ENCODE peak calls at places on chromosomes 3 and 15, in seven cellular contexts. L, S, F, U, M, D and G are unnamed samples. For H3K4me1, the result is how much of the 10 kb centered on the place peaks cover.

GRCh38 chr3:169659858-169660614 is 3.5 kb downstream of the MECOM start:
- DNase-seq in L (peak), M (peak), D (no peak), U (no peak), F (peak), S (no peak), G (no peak)

GRCh38 chr15:92645051-92645631 is 10.4 kb downstream of the FAM174B start:
- DNase-seq in U (no peak), F (no peak), L (no peak), S (no peak), M (no peak), D (no peak), G (no peak)

GRCh38 chr3:52431459-52432223 is 13.3 kb downstream of the SEMA3G start:
- DNase-seq in L (no peak), U (peak), S (no peak), D (no peak), M (no peak), F (no peak), G (no peak)

GRCh38 chr15:33215941-33216872 is 21.7 kb upstream of the FMN1 start:
- DNase-seq in D (no peak), S (peak), U (no peak), L (no peak), M (no peak), F (no peak), G (no peak)

GRCh38 chr3:172084871-172085556 is 45.6 kb downstream of the FNDC3B start:
- DNase-seq in L (no peak), D (no peak), F (no peak), U (no peak), M (no peak), S (no peak), G (no peak)

GRCh38 chr3:134155456-134155855 is 95.2 kb downstream of the RYK start:
- DNase-seq in U (no peak), S (no peak), M (no peak), D (no peak), L (no peak), F (no peak), G (no peak)

GRCh38 chr15:81308260-81308659 is 15.7 kb downstream of the STARD5 start:
- DNase-seq in F (no peak), S (no peak), D (no peak), U (no peak), L (no peak), M (no peak), G (no peak)

GRCh38 chr3:51681453-51681852 is 10.4 kb downstream of the TEX264 start:
- DNase-seq in F (peak), M (no peak), L (peak), S (peak), D (peak), U (no peak), G (no peak)

GRCh38 chr3:179082416-179082815 is 10.8 kb upstream of the ZMAT3 start:
- DNase-seq in S (no peak), M (no peak), D (no peak), U (no peak), L (no peak), F (no peak), G (no peak)

GRCh38 chr3:13519392-13519791 is 29.5 kb upstream of the FBLN2 start:
- DNase-seq in F (no peak), D (no peak), L (no peak), U (no peak), M (no peak), S (no peak), G (no peak)

GRCh38 chr3:157087398-157088132 is 72.4 kb downstream of the CCNL1 start:
- DNase-seq in U (no peak), F (no peak), S (no peak), L (no peak), M (no peak), D (no peak), G (no peak)

GRCh38 chr3:99509224-99509623 is 129.2 kb upstream of the COL8A1 start:
- DNase-seq in F (no peak), D (no peak), L (no peak), M (no peak), U (no peak), S (no peak), G (no peak)

GRCh38 chr15:43150171-43150929 is 17.0 kb downstream of the TMEM62 start:
- DNase-seq in L (no peak), D (no peak), S (no peak), M (no peak), F (no peak), U (no peak), G (no peak)

GRCh38 chr15:34610388-34610787 is 26.9 kb upstream of the GOLGA8B start:
- DNase-seq in U (no peak), F (no peak), L (no peak), D (no peak), M (no peak), S (peak), G (no peak)

GRCh38 chr15:39628821-39629220 is 47.9 kb downstream of the THBS1 start:
- DNase-seq in U (no peak), F (no peak), L (no peak), D (no peak), S (no peak), M (no peak), G (no peak)

DNA sequence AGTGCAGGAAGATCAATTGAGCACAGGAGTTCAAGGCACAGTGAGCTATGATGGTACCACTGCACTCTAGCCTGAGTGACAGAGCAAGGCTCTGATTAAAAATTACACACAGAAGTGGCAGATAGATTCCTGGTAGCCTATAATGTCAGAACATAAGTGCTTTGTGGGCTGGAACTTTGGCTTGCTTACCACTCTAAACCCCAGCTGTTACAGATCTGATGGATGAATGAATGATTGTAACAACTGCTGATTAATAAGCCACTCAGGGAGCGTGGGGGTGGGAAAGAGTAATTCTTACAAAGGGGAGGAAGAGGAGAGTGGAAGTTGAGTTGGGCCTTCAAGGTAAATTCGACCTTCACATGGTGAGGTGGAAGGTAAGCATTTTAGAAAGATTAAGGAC is 40.9 kb upstream of the PTPN23 start:
- DNase-seq in M (no peak), L (no peak), U (no peak), S (no peak), D (no peak), F (no peak), G (no peak)
- H3K4me1 ChIP-seq in M (under half), L (under half), U (under half), S (under half), D (under half), F (under half), G (under half)

GRCh38 chr3:101852983-101853382 is 3.7 kb downstream of the NFKBIZ start:
- DNase-seq in S (no peak), D (no peak), M (no peak), U (no peak), F (no peak), L (no peak), G (no peak)
- H3K27ac ChIP-seq in S (no peak), D (no peak), M (no peak), U (no peak), F (no peak), L (no peak), G (peak)

GRCh38 chr3:16923112-16923511 is 38.4 kb downstream of the PLCL2 start:
- DNase-seq in D (no peak), L (no peak), F (no peak), M (no peak), S (no peak), U (no peak), G (no peak)
- TF ChIP-seq CTCF in D (no peak), L (no peak), F (no peak), M (no peak), S (no peak), U (no peak), G (no peak)

GRCh38 chr15:88623632-88624031 is 2.5 kb downstream of the AEN start:
- DNase-seq in F (no peak), M (no peak), U (no peak), D (no peak), L (no peak), S (no peak), G (no peak)

GRCh38 chr15:88624156-88624970 is 3.2 kb downstream of the AEN start:
- DNase-seq in S (peak), M (no peak), L (no peak), D (no peak), U (peak), F (no peak), G (no peak)

GRCh38 chr15:88622605-88622975 is 1.4 kb downstream of the AEN start:
- DNase-seq in F (no peak), D (no peak), L (no peak), M (no peak), S (no peak), U (no peak), G (peak)

GRCh38 chr15:88621789-88622604 is 857 bp downstream of the AEN start:
- DNase-seq in F (no peak), L (no peak), D (no peak), S (peak), M (no peak), U (no peak), G (peak)

DNA sequence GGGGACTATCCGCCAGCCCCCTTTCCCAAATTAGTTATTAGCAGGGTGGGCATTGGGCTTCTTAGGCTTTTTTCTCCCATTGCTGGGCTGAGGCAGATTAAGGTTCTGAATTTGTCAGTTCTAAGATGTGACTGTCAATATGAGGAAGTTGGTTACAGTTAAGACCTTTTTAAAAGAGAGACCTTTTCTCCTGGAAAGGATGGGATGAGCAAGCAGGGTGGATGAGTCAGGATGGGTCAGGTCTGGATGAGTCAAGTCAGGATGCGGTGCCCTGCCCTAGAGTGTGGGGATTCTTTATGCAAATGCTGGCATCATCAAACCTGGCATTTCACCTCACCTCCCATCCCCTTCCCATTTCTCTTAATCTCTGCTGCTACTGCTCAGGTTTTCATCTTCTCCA is 1.9 kb downstream of the AEN start:
- DNase-seq in M (no peak), U (no peak), D (no peak), S (no peak), L (no peak), F (no peak), G (no peak)
- H3K4me1 ChIP-seq in M (under half), U (under half), D (under half), S (half or more), L (under half), F (half or more), G (under half)

DNA sequence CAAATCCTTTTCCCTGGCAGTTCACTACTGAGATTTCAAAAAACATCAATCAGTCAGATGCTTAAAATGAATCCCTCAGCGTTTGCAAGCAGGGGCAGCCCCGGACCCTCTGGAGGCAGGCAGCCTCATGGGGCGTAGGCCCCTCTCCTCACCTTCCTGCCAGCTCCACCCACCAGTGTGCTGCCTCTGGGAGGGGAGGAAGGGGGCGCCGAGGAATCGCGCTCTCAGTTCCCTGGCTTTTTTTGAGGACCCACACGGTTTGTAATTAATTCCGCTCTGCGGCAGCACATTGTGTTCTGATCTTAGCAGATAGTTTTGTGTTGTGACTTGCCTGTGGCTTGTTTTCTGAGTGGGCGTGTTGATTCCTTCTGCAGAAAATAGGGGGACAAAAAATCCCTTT is 159.9 kb downstream of the KLF13 start:
- DNase-seq in U (no peak), D (no peak), F (no peak), M (no peak), L (no peak), S (no peak), G (no peak)
- H3K27ac ChIP-seq in U (no peak), D (no peak), F (no peak), M (no peak), L (no peak), S (no peak), G (no peak)

DNA sequence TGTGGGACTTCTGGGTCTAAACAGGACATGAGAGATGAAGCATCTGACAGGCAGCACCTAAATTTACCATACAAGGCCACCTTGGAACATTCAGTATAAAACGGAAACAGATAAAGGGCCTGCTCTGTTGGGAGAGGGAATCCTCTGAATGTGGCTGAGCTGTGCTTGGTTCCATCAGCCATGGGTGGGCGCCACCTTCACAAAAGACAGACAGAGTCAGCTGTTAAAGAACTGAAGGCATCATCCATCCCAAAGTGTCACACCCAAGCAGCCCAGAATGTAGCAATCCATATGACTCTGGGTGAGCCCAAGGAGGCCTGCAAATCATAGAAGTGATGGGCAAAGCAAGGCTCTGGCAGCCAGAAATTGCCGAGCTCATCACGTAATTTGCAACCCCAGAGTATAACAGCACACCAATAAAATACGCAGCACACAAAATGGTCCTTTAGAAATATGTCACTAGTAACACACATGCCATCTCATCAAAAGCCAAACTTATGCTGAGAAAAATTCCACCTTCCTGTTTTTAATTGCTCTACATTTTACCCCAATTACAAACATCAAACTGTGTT is 24.8 kb upstream of the RBP1 start:
- DNase-seq in M (no peak), F (no peak), D (no peak), S (no peak), U (peak), L (no peak), G (no peak)
- TF ChIP-seq CTCF in M (no peak), F (peak), D (no peak), S (peak), U (no peak), L (no peak), G (no peak)

DNA sequence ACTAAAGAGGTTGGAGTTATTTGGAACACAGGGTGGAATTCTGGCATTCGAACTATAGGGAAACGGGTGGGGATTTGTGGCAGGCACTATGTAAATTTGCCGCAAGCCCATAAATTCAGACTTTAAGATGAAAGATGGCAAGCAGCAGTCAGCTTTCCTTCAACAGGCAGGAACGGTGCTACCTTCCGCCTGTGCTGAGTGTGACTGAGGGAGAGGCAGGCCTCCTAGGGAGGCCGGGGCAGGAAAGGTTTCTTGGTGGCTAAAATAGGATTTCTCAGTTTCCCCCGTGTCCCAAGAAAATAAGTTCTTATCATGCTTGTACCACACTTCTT is 12.5 kb downstream of the FLNB start:
- DNase-seq in F (no peak), M (no peak), U (no peak), D (no peak), S (no peak), L (no peak), G (no peak)
- H3K4me1 ChIP-seq in F (under half), M (under half), U (under half), D (under half), S (under half), L (under half), G (half or more)

DNA sequence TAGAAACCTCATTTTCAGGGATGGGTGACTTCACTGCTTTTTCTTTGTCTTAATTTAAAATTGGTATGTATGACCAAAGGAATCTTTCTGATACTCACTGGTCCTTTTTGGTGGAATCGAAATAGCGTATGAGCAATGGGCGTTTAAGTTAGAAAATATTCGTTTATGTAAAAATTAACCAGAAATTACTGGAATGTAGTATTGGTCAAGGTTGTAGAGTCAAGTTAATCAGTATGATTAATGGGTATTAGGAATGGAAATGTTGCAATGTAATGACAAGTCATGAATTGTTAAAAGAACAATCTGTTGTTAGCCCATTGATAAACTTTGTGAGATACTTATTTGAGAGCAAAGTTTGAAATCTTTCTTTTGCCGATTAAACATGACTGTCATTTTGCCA is 36.9 kb downstream of the AKAP13 start:
- DNase-seq in U (no peak), D (no peak), F (no peak), L (no peak), S (no peak), M (no peak), G (no peak)
- H3K27ac ChIP-seq in U (no peak), D (no peak), F (no peak), L (no peak), S (no peak), M (peak), G (no peak)

DNA sequence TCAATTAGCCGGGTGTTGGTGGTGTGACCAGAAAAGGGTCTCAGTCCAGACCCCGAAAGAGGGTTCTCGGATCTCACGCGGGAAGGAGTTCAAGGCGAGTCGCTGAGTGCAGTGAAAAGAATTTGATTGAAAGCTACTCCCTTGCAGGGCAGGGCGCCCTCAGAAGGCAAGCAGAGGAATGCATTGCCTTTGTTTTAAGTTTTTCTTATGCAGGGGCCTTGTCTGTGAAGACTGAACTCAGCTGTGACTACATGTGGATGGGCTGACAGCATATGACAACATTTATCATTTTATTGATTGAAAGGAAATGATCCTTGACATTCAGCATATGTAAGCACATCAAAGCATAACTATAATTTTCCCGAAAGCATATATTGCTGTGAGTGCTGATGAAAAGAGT is 11.8 kb downstream of the CPN2 start:
- DNase-seq in S (no peak), D (no peak), U (no peak), L (no peak), M (no peak), F (no peak), G (no peak)
- TF ChIP-seq CTCF in S (peak), D (no peak), U (no peak), L (no peak), M (no peak), F (no peak), G (no peak)